ENCODE peak calls at places on chromosomes 16 and 17, in seven cellular contexts. Y is tibial nerve, R is body of pancreas, F is A549, K is transverse colon, U is adrenal gland, L is HCT116. M is an unnamed sample.

GRCh38 chr17:43983515-43984411 is 20.7 kb upstream of the NAGS start:
- DNase-seq in U (no peak), L (no peak), R (peak; percentile 55), K (peak; percentile 34), Y (no peak), F (peak; percentile 34), M (no peak)

GRCh38 chr17:74153821-74154430 is 49.6 kb upstream of the RPL38 start:
- DNase-seq in U (no peak), F (no peak), L (no peak), R (no peak), K (no peak), Y (no peak), M (no peak)

GRCh38 chr17:35213412-35213925 is 19.3 kb upstream of the SLC35G3 start:
- DNase-seq in L (no peak), R (no peak), F (no peak), U (no peak), K (no peak), Y (no peak), M (no peak)

GRCh38 chr17:29929544-29930398 is at the start of gene SSH2:
- DNase-seq in F (peak; percentile 95), K (peak; percentile 94), U (peak; percentile 86), Y (peak; percentile 49), L (peak; percentile 60), R (peak; percentile 92), M (peak; percentile 73)

GRCh38 chr17:45372325-45372869 is 55.6 kb upstream of the MAP3K14 start:
- DNase-seq in R (no peak), F (peak; percentile 47), Y (peak; percentile 12), U (no peak), L (no peak), K (no peak), M (peak; percentile 54)

GRCh38 chr17:1639549-1639948 is 6.0 kb downstream of the SCARF1 start:
- DNase-seq in U (no peak), R (peak; percentile 49), L (no peak), K (no peak), Y (no peak), F (peak; percentile 60), M (no peak)

GRCh38 chr16:9518054-9518453 is 426.6 kb downstream of the HAPSTR1 start:
- DNase-seq in K (no peak), L (no peak), U (peak; percentile 40), F (no peak), Y (no peak), R (peak; percentile 18), M (no peak)

GRCh38 chr17:73489333-73489732 is 154.9 kb downstream of the SDK2 start:
- DNase-seq in Y (no peak), K (no peak), L (no peak), R (no peak), U (no peak), F (no peak), M (no peak)

GRCh38 chr16:85733839-85734170 is 17.1 kb downstream of the C16orf74 start:
- DNase-seq in K (no peak), R (no peak), U (no peak), L (no peak), Y (no peak), F (peak; percentile 33), M (no peak)

GRCh38 chr16:61897657-61898056 is 138.6 kb downstream of the CDH8 start:
- DNase-seq in U (no peak), R (no peak), L (no peak), F (no peak), Y (no peak), K (no peak), M (no peak)

GRCh38 chr16:84138824-84139627 is 6.0 kb downstream of the HSDL1 start:
- DNase-seq in U (peak; percentile 50), F (no peak), K (no peak), Y (no peak), R (no peak), L (peak; percentile 54), M (no peak)

GRCh38 chr16:55569025-55569424 is 2.5 kb downstream of the CAPNS2 start:
- DNase-seq in K (no peak), L (no peak), F (no peak), U (no peak), R (no peak), Y (no peak), M (no peak)

GRCh38 chr16:17470871-17471744 is at the start of gene XYLT1:
- DNase-seq in K (peak; percentile 73), L (no peak), Y (peak; percentile 57), R (peak; percentile 59), U (peak; percentile 89), F (no peak), M (peak; percentile 89)

GRCh38 chr17:5120036-5120435 is 4.2 kb downstream of the USP6 start:
- DNase-seq in F (no peak), Y (no peak), L (no peak), R (no peak), K (peak; percentile 1), U (no peak), M (peak; percentile 84)

GRCh38 chr17:48515925-48516900 is 14.6 kb downstream of the HOXB1 start:
- DNase-seq in L (no peak), U (no peak), R (no peak), F (no peak), K (no peak), Y (no peak), M (no peak)

GRCh38 chr16:83955218-83956130 is 2.4 kb downstream of the OSGIN1 start:
- DNase-seq in F (no peak), U (no peak), L (no peak), Y (no peak), R (peak; percentile 43), K (no peak), M (no peak)

GRCh38 chr16:64250866-64251265 is 871.0 kb downstream of the CDH11 start:
- DNase-seq in F (no peak), L (no peak), Y (no peak), U (no peak), R (no peak), K (no peak), M (no peak)

GRCh38 chr16:67636713-67637112 is 8.2 kb upstream of the CARMIL2 start:
- DNase-seq in L (no peak), U (no peak), K (no peak), R (no peak), F (no peak), Y (no peak), M (no peak)

GRCh38 chr16:15976929-15977637 is 27.7 kb downstream of the ABCC1 start:
- DNase-seq in R (no peak), Y (no peak), L (no peak), K (no peak), U (peak; percentile 50), F (peak; percentile 76), M (peak; percentile 35)

GRCh38 chr16:56776562-56776961 is 46.6 kb downstream of the NUP93 start:
- DNase-seq in F (no peak), Y (no peak), L (no peak), U (peak; percentile 38), K (peak; percentile 18), R (peak; percentile 79), M (no peak)

GRCh38 chr17:80031691-80032480 is 3.8 kb downstream of the TBC1D16 start:
- DNase-seq in R (no peak), U (no peak), Y (no peak), K (no peak), F (no peak), L (no peak), M (no peak)

GRCh38 chr17:7988750-7989178 is 13.7 kb upstream of the GUCY2D start:
- DNase-seq in L (peak; percentile 80), F (peak; percentile 89), U (peak; percentile 65), Y (no peak), K (peak; percentile 26), R (peak; percentile 50), M (peak; percentile 26)

GRCh38 chr17:49762148-49762941 is 1.6 kb downstream of the FAM117A start:
- DNase-seq in R (no peak), U (no peak), L (no peak), F (no peak), K (no peak), Y (no peak), M (no peak)
- H3K4me3 ChIP-seq in R (no peak overlapping the region), U (no peak overlapping the region), L (no peak overlapping the region), F (no peak overlapping the region), K (no peak overlapping the region), Y (no peak overlapping the region), M (no peak overlapping the region)

DNA sequence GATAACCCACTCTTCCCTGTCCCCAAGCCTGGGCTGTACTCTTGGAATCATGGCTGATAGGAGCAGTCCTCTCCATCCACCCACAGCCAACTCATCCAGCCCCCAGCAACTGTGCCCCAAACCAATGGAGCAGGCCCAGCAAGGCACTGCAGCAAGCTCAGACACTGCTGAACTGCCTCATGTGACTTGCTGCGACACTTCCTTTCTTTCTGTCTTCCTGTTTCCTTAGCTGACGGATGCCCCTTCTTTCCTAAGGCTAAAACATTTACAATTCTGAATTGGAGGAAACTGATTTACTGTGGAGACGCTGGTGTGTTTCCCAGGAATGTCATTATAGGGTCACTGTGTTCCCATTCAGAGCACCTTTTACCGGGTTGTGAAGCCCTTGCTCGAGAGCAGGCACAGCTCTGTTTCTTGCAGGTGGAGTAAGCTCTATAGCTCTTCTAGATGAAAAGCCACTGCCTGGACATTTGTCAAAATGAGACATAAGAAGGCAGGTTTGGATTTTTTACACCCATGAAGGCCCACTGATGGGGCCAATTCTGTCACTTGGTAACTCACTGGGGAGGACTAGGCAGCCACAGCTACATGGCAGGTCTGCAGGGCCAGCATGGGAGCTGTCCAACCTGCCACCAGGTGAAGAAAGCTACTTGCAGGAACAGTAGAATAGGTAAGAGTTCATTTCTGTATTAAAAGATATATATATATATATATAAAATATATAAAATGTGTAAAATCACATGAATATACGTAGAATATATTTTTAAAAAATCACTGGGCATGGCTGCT is 27.4 kb downstream of the TMEM11 start:
- DNase-seq in L (no peak), Y (no peak), U (no peak), F (no peak), K (no peak), R (no peak), M (no peak)
- TF ChIP-seq POLR2A in L (no peak), Y (no peak), U (no peak), F (no peak), K (no peak), R (no peak), M (no peak)

DNA sequence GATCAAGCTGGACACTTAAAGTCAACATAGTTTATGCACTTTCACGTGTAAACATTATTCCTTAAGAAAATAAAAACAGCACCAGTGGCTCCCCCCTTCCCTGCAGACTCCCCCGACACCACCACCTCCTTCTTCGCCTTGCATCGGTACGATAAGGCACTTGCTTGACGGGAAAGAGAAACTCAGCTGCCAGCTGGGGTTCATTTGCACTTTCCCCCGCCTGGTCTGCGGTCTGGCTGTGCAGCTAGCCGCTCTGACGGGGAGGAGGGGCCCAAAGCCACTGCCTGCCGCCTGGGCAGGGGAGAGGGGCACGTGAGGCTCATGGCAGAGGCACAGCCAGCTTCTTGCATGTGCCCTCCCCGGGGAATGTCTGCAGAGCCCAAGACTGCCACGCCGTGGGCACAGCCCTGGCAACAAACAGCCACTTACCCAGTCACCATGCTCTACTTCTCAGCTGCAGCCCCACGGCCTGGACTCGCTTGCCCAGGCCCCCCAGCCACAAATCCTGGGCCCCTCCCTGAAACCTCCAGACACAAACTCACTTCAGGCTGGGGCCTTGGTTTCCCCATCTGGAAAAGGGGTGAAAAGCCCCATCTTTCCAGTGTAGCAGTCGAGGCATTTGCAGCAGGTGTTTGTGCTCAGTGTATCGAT is 16.5 kb upstream of the PRM1 start:
- DNase-seq in L (no peak), K (peak; percentile 84), U (peak; percentile 59), F (no peak), Y (peak; percentile 16), R (peak; percentile 89), M (peak; percentile 89)
- TF ChIP-seq CTCF in L (no peak), K (no peak), U (no peak), F (no peak), Y (peak; percentile 14), R (no peak), M (no peak)

DNA sequence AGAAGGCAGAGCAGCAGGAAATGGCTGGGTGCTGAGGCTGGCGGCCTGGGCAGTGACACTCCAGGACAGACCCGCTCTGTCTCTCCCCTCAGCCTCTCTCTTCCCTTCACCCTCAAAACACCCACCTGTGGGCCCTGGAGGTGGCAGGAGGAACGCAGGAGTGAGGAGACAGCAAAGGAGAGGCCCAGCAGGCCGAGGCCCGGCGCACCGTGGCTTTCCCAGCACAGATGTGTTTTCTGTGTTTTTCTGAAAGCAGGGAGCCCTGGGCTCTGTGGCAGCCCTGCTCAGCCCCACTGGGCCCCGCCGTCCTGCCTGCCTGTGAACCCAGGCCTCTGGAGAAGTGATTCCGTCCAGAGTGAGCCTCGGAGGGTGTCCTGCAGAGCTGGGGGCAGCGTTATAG is 30.5 kb downstream of the ZNF469 start:
- DNase-seq in F (no peak), R (no peak), U (no peak), L (no peak), Y (no peak), K (no peak), M (no peak)
- H3K4me3 ChIP-seq in F (no peak overlapping the region), R (no peak overlapping the region), U (no peak overlapping the region), L (no peak overlapping the region), Y (no peak overlapping the region), K (no peak overlapping the region), M (no peak overlapping the region)